ENCODE peak calls at places on chromosome 11, in four cellular contexts. One of them, this sample, is unnamed.

GRCh38 chr11:125083312-125084056 is 20.4 kb downstream of the SLC37A2 start:
- DNase-seq in K562: no peak
- DNase-seq in H1: no peak
- DNase-seq in IMR-90: no peak
- DNase-seq in this sample: no peak

GRCh38 chr11:117226388-117227385 is 5.2 kb downstream of the PCSK7 start:
- DNase-seq in IMR-90: peak
- DNase-seq in H1: no peak
- DNase-seq in K562: peak
- DNase-seq in this sample: peak

GRCh38 chr11:122910775-122911174 is 28.2 kb downstream of the JHY start:
- DNase-seq in IMR-90: peak
- DNase-seq in K562: peak
- DNase-seq in H1: no peak
- DNase-seq in this sample: no peak

GRCh38 chr11:3786781-3787428 is 10.4 kb downstream of the NUP98 start:
- DNase-seq in IMR-90: no peak
- DNase-seq in H1: no peak
- DNase-seq in K562: no peak
- DNase-seq in this sample: no peak

GRCh38 chr11:125179346-125179745 is 14.8 kb downstream of the PKNOX2 start:
- DNase-seq in K562: no peak
- DNase-seq in H1: no peak
- DNase-seq in IMR-90: no peak
- DNase-seq in this sample: no peak

GRCh38 chr11:62556872-62557631 is 10.4 kb upstream of the AHNAK start:
- DNase-seq in IMR-90: peak
- DNase-seq in K562: peak
- DNase-seq in H1: no peak
- DNase-seq in this sample: no peak

GRCh38 chr11:72758690-72759389 is 6.6 kb upstream of the ARAP1 start:
- DNase-seq in H1: no peak
- DNase-seq in K562: peak
- DNase-seq in IMR-90: peak
- DNase-seq in this sample: no peak

GRCh38 chr11:117693344-117693743 is 103.7 kb downstream of the DSCAML1 start:
- DNase-seq in H1: no peak
- DNase-seq in IMR-90: no peak
- DNase-seq in K562: no peak
- DNase-seq in this sample: no peak

GRCh38 chr11:46254135-46254491 is 23.3 kb upstream of the CREB3L1 start:
- DNase-seq in IMR-90: no peak
- DNase-seq in H1: no peak
- DNase-seq in K562: peak
- DNase-seq in this sample: no peak

GRCh38 chr11:112248216-112248615 is 12.4 kb downstream of the PLET1 start:
- DNase-seq in H1: no peak
- DNase-seq in K562: no peak
- DNase-seq in IMR-90: peak
- DNase-seq in this sample: no peak

GRCh38 chr11:12235549-12235944 is 125.2 kb downstream of the MICAL2 start:
- DNase-seq in IMR-90: peak
- DNase-seq in H1: no peak
- DNase-seq in K562: peak
- DNase-seq in this sample: peak

GRCh38 chr11:15800121-15800800 is 556.1 kb downstream of the SOX6 start:
- DNase-seq in IMR-90: peak
- DNase-seq in H1: no peak
- DNase-seq in K562: no peak
- DNase-seq in this sample: no peak

GRCh38 chr11:94604496-94604895 is 37.3 kb downstream of the PIWIL4 start:
- DNase-seq in IMR-90: peak
- DNase-seq in K562: no peak
- DNase-seq in H1: no peak
- DNase-seq in this sample: no peak

GRCh38 chr11:111933872-111934271 is 3.3 kb upstream of the DIXDC1 start:
- DNase-seq in K562: no peak
- DNase-seq in H1: no peak
- DNase-seq in IMR-90: peak
- DNase-seq in this sample: no peak

GRCh38 chr11:118090545-118091162 is 3.9 kb upstream of the SMIM35 start:
- DNase-seq in IMR-90: no peak
- DNase-seq in K562: no peak
- DNase-seq in H1: no peak
- DNase-seq in this sample: no peak

GRCh38 chr11:6655790-6656580 is at the start of gene DCHS1:
- DNase-seq in K562: no peak
- DNase-seq in H1: peak
- DNase-seq in IMR-90: no peak
- DNase-seq in this sample: no peak

GRCh38 chr11:24634606-24635160 is 137.8 kb downstream of the LUZP2 start:
- DNase-seq in K562: no peak
- DNase-seq in IMR-90: no peak
- DNase-seq in H1: no peak
- DNase-seq in this sample: no peak

GRCh38 chr11:124761301-124762021 is 629 bp downstream of the ESAM start:
- DNase-seq in K562: no peak
- DNase-seq in H1: peak
- DNase-seq in IMR-90: no peak
- DNase-seq in this sample: no peak

GRCh38 chr11:101436511-101437142 is 147.2 kb downstream of the TRPC6 start:
- DNase-seq in H1: peak
- DNase-seq in IMR-90: peak
- DNase-seq in K562: peak
- DNase-seq in this sample: peak

GRCh38 chr11:75868990-75869389 is 54.0 kb downstream of the UVRAG start:
- DNase-seq in H1: no peak
- DNase-seq in IMR-90: no peak
- DNase-seq in K562: no peak
- DNase-seq in this sample: no peak

GRCh38 chr11:69209936-69210659 is 54.4 kb downstream of the SMIM38 start:
- DNase-seq in H1: no peak
- DNase-seq in K562: peak
- DNase-seq in IMR-90: no peak
- DNase-seq in this sample: no peak

GRCh38 chr11:22792497-22792896 is 37.1 kb downstream of the SVIP start:
- DNase-seq in K562: peak
- DNase-seq in H1: no peak
- DNase-seq in IMR-90: peak
- DNase-seq in this sample: peak

GRCh38 chr11:69848196-69848595 is 29.0 kb upstream of the FGF3 start:
- DNase-seq in H1: no peak
- DNase-seq in IMR-90: peak
- DNase-seq in K562: no peak
- DNase-seq in this sample: no peak

GRCh38 chr11:76939219-76939631 is 78.5 kb downstream of the ACER3 start:
- DNase-seq in K562: no peak
- DNase-seq in IMR-90: peak
- DNase-seq in H1: no peak
- DNase-seq in this sample: peak

GRCh38 chr11:111840143-111840542 is 31.2 kb downstream of the ALG9 start:
- DNase-seq in K562: no peak
- DNase-seq in H1: no peak
- DNase-seq in IMR-90: no peak
- DNase-seq in this sample: no peak

GRCh38 chr11:83918471-83918870 is 632.3 kb upstream of the CCDC90B start:
- DNase-seq in H1: no peak
- DNase-seq in IMR-90: no peak
- DNase-seq in K562: no peak
- DNase-seq in this sample: no peak

GRCh38 chr11:85627332-85627997 is at the start of gene DLG2:
- DNase-seq in IMR-90: peak
- DNase-seq in K562: peak
- DNase-seq in H1: no peak
- DNase-seq in this sample: no peak

GRCh38 chr11:12284321-12285050 is 92.9 kb upstream of the PARVA start:
- DNase-seq in IMR-90: peak
- DNase-seq in K562: no peak
- DNase-seq in H1: peak
- DNase-seq in this sample: no peak

GRCh38 chr11:88656960-88657738 is 319.6 kb upstream of the CTSC start:
- DNase-seq in K562: no peak
- DNase-seq in H1: no peak
- DNase-seq in IMR-90: no peak
- DNase-seq in this sample: no peak

GRCh38 chr11:112173152-112173551 is 2.2 kb upstream of the BCO2 start:
- DNase-seq in K562: peak
- DNase-seq in IMR-90: no peak
- DNase-seq in H1: no peak
- DNase-seq in this sample: no peak

GRCh38 chr11:61812736-61813411 is 3.9 kb downstream of the FADS1 start:
- DNase-seq in K562: no peak
- DNase-seq in IMR-90: no peak
- DNase-seq in H1: no peak
- DNase-seq in this sample: no peak

GRCh38 chr11:18768472-18768901 is 23.1 kb downstream of the PTPN5 start:
- DNase-seq in K562: no peak
- DNase-seq in H1: no peak
- DNase-seq in IMR-90: no peak
- DNase-seq in this sample: no peak

GRCh38 chr11:130476200-130476921 is 27.9 kb downstream of the ADAMTS15 start:
- DNase-seq in K562: no peak
- DNase-seq in IMR-90: peak
- DNase-seq in H1: peak
- DNase-seq in this sample: no peak

GRCh38 chr11:86034710-86035109 is 34.2 kb downstream of the PICALM start:
- DNase-seq in IMR-90: no peak
- DNase-seq in K562: no peak
- DNase-seq in H1: no peak
- DNase-seq in this sample: no peak

GRCh38 chr11:2955896-2956476 is 26.8 kb upstream of the PHLDA2 start:
- DNase-seq in IMR-90: peak
- DNase-seq in H1: no peak
- DNase-seq in K562: no peak
- DNase-seq in this sample: no peak

GRCh38 chr11:119538748-119539147 is 115.8 kb upstream of the THY1 start:
- DNase-seq in K562: no peak
- DNase-seq in IMR-90: no peak
- DNase-seq in H1: no peak
- DNase-seq in this sample: no peak

GRCh38 chr11:116427903-116428637 is 344.7 kb downstream of the BUD13 start:
- DNase-seq in K562: no peak
- DNase-seq in H1: no peak
- DNase-seq in IMR-90: no peak
- DNase-seq in this sample: no peak

GRCh38 chr11:117221775-117222517 is 9.9 kb downstream of the PCSK7 start:
- DNase-seq in K562: no peak
- DNase-seq in IMR-90: peak
- DNase-seq in H1: no peak
- DNase-seq in this sample: no peak

DNA sequence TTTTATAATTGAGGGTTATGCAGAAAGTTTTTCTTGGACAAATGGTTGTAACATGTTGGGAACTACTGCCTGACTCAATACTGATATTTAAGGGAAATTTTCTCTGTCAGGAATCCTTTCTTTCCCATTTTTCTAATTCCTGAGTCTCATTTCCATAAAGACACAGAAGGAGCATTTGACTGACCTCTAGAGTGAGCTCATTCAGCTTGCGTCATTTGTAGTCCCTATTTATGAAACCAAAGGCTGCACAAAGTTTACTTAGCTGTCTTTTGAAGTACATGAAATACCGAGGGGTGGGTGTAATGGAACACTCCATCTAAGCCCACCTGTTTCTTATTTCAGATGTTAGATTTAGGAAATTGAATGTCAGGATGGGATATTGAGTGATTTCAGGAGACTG is 359.5 kb upstream of the C11orf87 start:
- DNase-seq in K562: no peak
- DNase-seq in IMR-90: peak
- DNase-seq in H1: no peak
- DNase-seq in this sample: no peak
- TF ChIP-seq MAFK in K562: no peak
- TF ChIP-seq MAFK in IMR-90: no peak
- TF ChIP-seq MAFK in H1: no peak
- TF ChIP-seq MAFK in this sample: no peak

DNA sequence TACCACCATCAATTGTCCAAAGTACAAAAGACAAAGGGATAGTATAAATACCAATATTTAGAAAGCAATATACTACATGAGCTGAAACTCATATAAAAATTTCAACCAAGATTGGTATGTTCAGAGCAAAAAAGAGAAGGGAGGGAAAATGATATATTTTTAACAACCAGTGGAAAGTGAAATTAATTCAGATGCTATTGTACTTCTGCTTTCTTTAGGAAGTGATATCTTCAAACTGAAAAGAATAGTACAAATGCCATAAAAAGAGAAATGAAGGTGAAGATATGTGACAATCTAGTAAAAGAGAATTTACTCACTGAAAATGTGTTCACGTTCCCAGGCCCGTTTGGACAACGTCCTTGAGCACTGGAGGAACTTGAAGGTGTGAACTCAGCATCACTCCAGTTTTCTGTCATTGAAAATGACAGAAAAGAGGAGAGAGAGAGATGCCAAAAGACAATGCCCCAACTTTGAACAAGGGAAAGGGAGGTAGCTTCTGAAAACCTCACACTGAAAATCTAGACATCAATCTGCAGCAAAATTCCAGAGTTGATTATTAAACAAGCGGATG is 47.5 kb downstream of the SC5D start:
- DNase-seq in IMR-90: no peak
- DNase-seq in H1: no peak
- DNase-seq in K562: no peak
- DNase-seq in this sample: no peak
- TF ChIP-seq MAFK in IMR-90: no peak
- TF ChIP-seq MAFK in H1: no peak
- TF ChIP-seq MAFK in K562: no peak
- TF ChIP-seq MAFK in this sample: no peak

GRCh38 chr11:45089845-45090499 is 56.5 kb upstream of the PRDM11 start:
- DNase-seq in IMR-90: peak
- DNase-seq in H1: no peak
- DNase-seq in K562: no peak
- DNase-seq in this sample: peak

GRCh38 chr11:45093761-45094455 is 52.5 kb upstream of the PRDM11 start:
- DNase-seq in IMR-90: no peak
- DNase-seq in K562: no peak
- DNase-seq in H1: no peak
- DNase-seq in this sample: no peak

GRCh38 chr11:45090607-45091006 is 55.8 kb upstream of the PRDM11 start:
- DNase-seq in IMR-90: no peak
- DNase-seq in H1: no peak
- DNase-seq in K562: no peak
- DNase-seq in this sample: no peak

GRCh38 chr11:45092901-45093760 is 53.3 kb upstream of the PRDM11 start:
- DNase-seq in K562: no peak
- DNase-seq in IMR-90: peak
- DNase-seq in H1: no peak
- DNase-seq in this sample: no peak

GRCh38 chr11:45091563-45092392 is 54.7 kb upstream of the PRDM11 start:
- DNase-seq in H1: peak
- DNase-seq in IMR-90: no peak
- DNase-seq in K562: no peak
- DNase-seq in this sample: peak
- TF ChIP-seq MAFK in H1: no peak
- TF ChIP-seq MAFK in IMR-90: no peak
- TF ChIP-seq MAFK in K562: no peak
- TF ChIP-seq MAFK in this sample: no peak

GRCh38 chr11:79543101-79543500 is 102.3 kb upstream of the TENM4 start:
- DNase-seq in H1: no peak
- DNase-seq in IMR-90: no peak
- DNase-seq in K562: no peak
- DNase-seq in this sample: no peak
- TF ChIP-seq MAFK in H1: no peak
- TF ChIP-seq MAFK in IMR-90: no peak
- TF ChIP-seq MAFK in K562: no peak
- TF ChIP-seq MAFK in this sample: no peak

GRCh38 chr11:79100093-79100704 is 340.6 kb downstream of the TENM4 start:
- DNase-seq in H1: peak
- DNase-seq in K562: peak
- DNase-seq in IMR-90: peak
- DNase-seq in this sample: peak
- TF ChIP-seq MAFK in H1: no peak
- TF ChIP-seq MAFK in K562: no peak
- TF ChIP-seq MAFK in IMR-90: no peak
- TF ChIP-seq MAFK in this sample: no peak